ENCODE peak calls at places on chromosomes 11 and 22, in eight cellular contexts. K is stimulated activated naive B cell treated with anti-CD40 and anti-IgM and Interleukin-4, amounts not matched to agents 10 μg/mL and 1 μg/mL and 100 μg/mL, for 72 hours; P is heart right ventricle; D is natural killer cell treated with Interleukin-12 subunit alpha and Interleukin-12 subunit beta and Interleukin-15 and Interleukin-18, amount 100 ng/mL, for 72 hours; Z is HCT116; V is activated T-cell treated with anti-CD3 and anti-CD28 coated beads, Interleukin-2, amount 50 U/mL, for 72 hours; E is heart left ventricle; S is activated naive CD4-positive, alpha-beta T cell treated with anti-CD3 and anti-CD28 coated beads, Interleukin-2, amount 50 U/mL, for 72 hours. W is an unnamed sample.

GRCh38 chr11:61650781-61651571 is 29.2 kb upstream of the DAGLA start:
- ATAC-seq in S (no peak), V (no peak), E (peak; percentile 21), D (no peak), P (no peak), K (no peak), Z (no peak), W (no peak)

GRCh38 chr11:99687320-99687719 is 666.6 kb downstream of the CNTN5 start:
- ATAC-seq in K (no peak), Z (no peak), E (no peak), P (no peak), D (no peak), S (no peak), V (no peak), W (no peak)

GRCh38 chr11:120511116-120511803 is at the start of gene GRIK4:
- ATAC-seq in P (peak; percentile 90), S (peak; percentile 89), K (peak; percentile 95), V (peak; percentile 92), D (peak; percentile 90), E (peak; percentile 86), Z (peak; percentile 93), W (peak; percentile 88)

GRCh38 chr22:30488121-30488520 is 16.3 kb upstream of the SEC14L3 start:
- ATAC-seq in V (no peak), K (no peak), Z (no peak), D (no peak), S (no peak), E (no peak), P (no peak), W (no peak)

GRCh38 chr22:25025586-25025985 is 73.1 kb downstream of the KIAA1671 start:
- ATAC-seq in Z (peak; percentile 16), P (peak; percentile 18), V (no peak), S (no peak), K (no peak), D (no peak), E (peak; percentile 68), W (no peak)

GRCh38 chr22:32587449-32587848 is 112.8 kb downstream of the FBXO7 start:
- ATAC-seq in Z (no peak), K (no peak), P (no peak), D (no peak), V (no peak), S (no peak), E (no peak), W (no peak)

GRCh38 chr11:72012897-72013721 is 14.4 kb downstream of the IL18BP start:
- ATAC-seq in S (no peak), Z (no peak), E (peak; percentile 80), P (peak; percentile 67), D (no peak), K (no peak), V (no peak), W (no peak)

GRCh38 chr11:76782526-76783293 is 446 bp upstream of the TSKU start:
- ATAC-seq in K (peak; percentile 80), E (peak; percentile 86), P (peak; percentile 80), V (peak; percentile 80), D (peak; percentile 60), Z (peak; percentile 84), S (peak; percentile 60), W (peak; percentile 88)

GRCh38 chr22:22348127-22348814 is 103.7 kb downstream of the VPREB1 start:
- ATAC-seq in Z (peak; percentile 95), S (no peak), V (peak; percentile 33), P (no peak), K (no peak), D (no peak), E (no peak), W (no peak)

GRCh38 chr11:45913514-45913913 is 4.2 kb downstream of the PEX16 start:
- ATAC-seq in D (no peak), S (no peak), V (no peak), Z (no peak), P (no peak), K (no peak), E (no peak), W (no peak)

GRCh38 chr11:409008-409599 is 5.7 kb downstream of the SIGIRR start:
- ATAC-seq in E (no peak), Z (no peak), V (no peak), S (no peak), K (no peak), D (no peak), P (no peak), W (no peak)

GRCh38 chr22:34914871-34915270 is 151.1 kb upstream of the ISX start:
- ATAC-seq in K (no peak), V (no peak), P (no peak), E (no peak), S (no peak), D (no peak), Z (no peak), W (no peak)

GRCh38 chr11:77173494-77173893 is 45.4 kb downstream of the MYO7A start:
- ATAC-seq in E (no peak), K (no peak), Z (no peak), S (no peak), P (no peak), D (no peak), V (no peak), W (no peak)

GRCh38 chr22:32206774-32207758 is 2.2 kb upstream of the RFPL2 start:
- ATAC-seq in P (no peak), E (no peak), Z (peak; percentile 74), S (peak; percentile 35), K (peak; percentile 74), V (peak; percentile 56), D (no peak), W (peak; percentile 34)

GRCh38 chr22:46196268-46196667 is 45.9 kb downstream of the PPARA start:
- ATAC-seq in S (no peak), V (no peak), D (no peak), Z (no peak), K (no peak), P (peak; percentile 78), E (peak; percentile 92), W (no peak)

GRCh38 chr11:118076754-118077281 is at the start of gene TMPRSS4:
- ATAC-seq in S (no peak), V (no peak), E (no peak), K (no peak), D (no peak), Z (peak; percentile 74), P (no peak), W (no peak)

GRCh38 chr22:19680911-19681862 is 33.1 kb upstream of the SEPTIN5 start:
- ATAC-seq in K (no peak), P (no peak), E (no peak), S (no peak), V (peak; percentile 44), D (no peak), Z (no peak), W (no peak)

GRCh38 chr11:44681698-44682097 is 45.1 kb upstream of the TSPAN18 start:
- ATAC-seq in S (peak; percentile 51), V (no peak), Z (peak; percentile 24), P (no peak), D (peak; percentile 41), E (no peak), K (no peak), W (peak; percentile 31)

GRCh38 chr22:39543095-39543494 is 10.5 kb upstream of the RPS19BP1 start:
- ATAC-seq in E (no peak), P (no peak), K (peak; percentile 67), D (no peak), S (no peak), Z (peak; percentile 89), V (peak; percentile 39), W (no peak)

GRCh38 chr11:33182246-33182878 is 21.1 kb upstream of the CSTF3 start:
- ATAC-seq in P (no peak), E (no peak), D (no peak), S (no peak), Z (no peak), K (no peak), V (no peak), W (no peak)

GRCh38 chr11:74332272-74332671 is 20.8 kb upstream of the P4HA3 start:
- ATAC-seq in D (no peak), E (no peak), S (no peak), V (no peak), Z (no peak), K (no peak), P (no peak), W (no peak)

GRCh38 chr11:95230054-95231034 is 658 bp downstream of the SESN3 start:
- ATAC-seq in D (peak; percentile 1), K (peak; percentile 1), S (peak; percentile 1), Z (peak; percentile 55), P (peak; percentile 10), E (peak; percentile 27), V (peak; percentile 6), W (peak; percentile 1)

GRCh38 chr11:110991621-110992355 is 253.7 kb upstream of the POU2AF2 start:
- ATAC-seq in K (no peak), S (no peak), V (no peak), E (peak; percentile 76), P (peak; percentile 49), Z (no peak), D (no peak), W (no peak)

GRCh38 chr11:61908730-61909622 is 8.4 kb downstream of the RAB3IL1 start:
- ATAC-seq in S (no peak), E (peak; percentile 52), Z (no peak), V (no peak), D (no peak), K (no peak), P (peak; percentile 48), W (no peak)

GRCh38 chr11:62444835-62445234 is 26.0 kb downstream of the SCGB1A1 start:
- ATAC-seq in V (no peak), E (peak; percentile 8), S (peak; percentile 13), Z (no peak), D (no peak), P (peak; percentile 27), K (no peak), W (no peak)

GRCh38 chr11:27095050-27095449 is 54.4 kb downstream of the BBOX1 start:
- ATAC-seq in Z (no peak), K (no peak), S (no peak), E (no peak), V (no peak), D (no peak), P (peak; percentile 25), W (no peak)

GRCh38 chr11:73521621-73522020 is 76.3 kb downstream of the FAM168A start:
- ATAC-seq in P (no peak), V (peak; percentile 90), D (peak; percentile 60), K (peak; percentile 60), S (peak; percentile 90), E (no peak), Z (peak; percentile 94), W (peak; percentile 94)

GRCh38 chr11:123640677-123641494 is 13.5 kb downstream of the SCN3B start:
- ATAC-seq in P (peak; percentile 75), D (peak; percentile 70), Z (peak; percentile 98), V (peak; percentile 82), E (peak; percentile 70), K (peak; percentile 93), S (peak; percentile 77), W (peak; percentile 74)

GRCh38 chr11:3623126-3623525 is 18.7 kb downstream of the ART5 start:
- ATAC-seq in Z (no peak), S (no peak), P (no peak), K (no peak), E (no peak), V (no peak), D (no peak), W (no peak)